ENCODE peak calls at places on chromosomes 13 and 19, in seven cellular contexts. F is mammary epithelial cell; C is HAP-1; Z is stimulated activated CD4-positive, alpha-beta T cell treated with anti-CD3 and anti-CD28 coated beads, Interleukin-1b, Interleukin-23, amount 100 ng/mL, for 48 hours; Y is NCI-H146; W is cardiac muscle cell; D is HT-29. N is an unnamed sample.

GRCh38 chr13:63463782-63464610 is 2048.3 kb upstream of the PCDH20 start:
- DNase-seq in F (peak), C (no peak), Z (no peak), Y (no peak), W (no peak), D (no peak), N (peak)

GRCh38 chr19:17441241-17442135 is 7.0 kb downstream of the TMEM221 start:
- DNase-seq in F (peak), C (peak), Z (peak), Y (no peak), W (peak), D (no peak), N (peak)

GRCh38 chr13:79241697-79242096 is 164.4 kb downstream of the RBM26 start:
- DNase-seq in F (no peak), C (no peak), Z (no peak), Y (no peak), W (no peak), D (no peak), N (no peak)

GRCh38 chr19:14473915-14474578 is 1.1 kb downstream of the PTGER1 start:
- DNase-seq in F (no peak), C (no peak), Z (no peak), Y (no peak), W (peak), D (no peak), N (no peak)

GRCh38 chr19:56690668-56691067 is 19.1 kb upstream of the ZNF835 start:
- DNase-seq in F (no peak), C (no peak), Z (no peak), Y (no peak), W (no peak), D (no peak), N (no peak)

GRCh38 chr13:33934343-33934742 is 116.4 kb downstream of the RFC3 start:
- DNase-seq in F (no peak), C (no peak), Z (no peak), Y (no peak), W (no peak), D (no peak), N (no peak)

GRCh38 chr19:35006342-35006998 is 6.3 kb downstream of the GRAMD1A start:
- DNase-seq in F (no peak), C (no peak), Z (no peak), Y (peak), W (peak), D (peak), N (peak)

GRCh38 chr13:42728507-42729180 is 52.7 kb upstream of the FAM216B start:
- DNase-seq in F (peak), C (no peak), Z (no peak), Y (no peak), W (no peak), D (no peak), N (peak)

GRCh38 chr13:50055454-50055853 is 40.2 kb downstream of the KCNRG start:
- DNase-seq in F (no peak), C (no peak), Z (no peak), Y (no peak), W (no peak), D (no peak), N (no peak)

GRCh38 chr13:23579886-23580706 is 9.9 kb downstream of the TNFRSF19 start:
- DNase-seq in F (no peak), C (peak), Z (no peak), Y (no peak), W (peak), D (no peak), N (no peak)

GRCh38 chr13:79245937-79246574 is 160.0 kb downstream of the RBM26 start:
- DNase-seq in F (no peak), C (no peak), Z (no peak), Y (peak), W (no peak), D (no peak), N (peak)

GRCh38 chr19:4730740-4731171 is 7.1 kb upstream of the DPP9 start:
- DNase-seq in F (no peak), C (peak), Z (peak), Y (no peak), W (no peak), D (peak), N (peak)

GRCh38 chr19:30219682-30220081 is 152.5 kb upstream of the ZNF536 start:
- DNase-seq in F (no peak), C (peak), Z (no peak), Y (no peak), W (no peak), D (no peak), N (no peak)

GRCh38 chr13:22049384-22049783 is 378.5 kb downstream of the FGF9 start:
- DNase-seq in F (no peak), C (no peak), Z (no peak), Y (no peak), W (no peak), D (no peak), N (no peak)

GRCh38 chr13:95039415-95039814 is 261.8 kb downstream of the ABCC4 start:
- DNase-seq in F (no peak), C (no peak), Z (no peak), Y (no peak), W (no peak), D (no peak), N (no peak)